ENCODE peak calls at places on chromosome 21, in seven cellular contexts. J is PC-3, T is tibial artery, U is omental fat pad, Y is thoracic aorta, D is psoas muscle, H is AG04449. L is an unnamed sample.

GRCh38 chr21:33976082-33976979 is 60.7 kb upstream of the ATP5PO start:
- DNase-seq in J (peak), T (no peak), U (no peak), Y (no peak), D (peak), H (peak), L (peak)

GRCh38 chr21:34569381-34569979 is 45.4 kb downstream of the RCAN1 start:
- DNase-seq in J (peak), T (no peak), U (no peak), Y (no peak), D (no peak), H (no peak), L (no peak)

GRCh38 chr21:26833460-26833939 is 11.7 kb downstream of the ADAMTS1 start:
- DNase-seq in J (no peak), T (no peak), U (no peak), Y (no peak), D (no peak), H (no peak), L (no peak)

GRCh38 chr21:34839070-34839820 is 170.5 kb downstream of the CLIC6 start:
- DNase-seq in J (no peak), T (no peak), U (no peak), Y (no peak), D (no peak), H (no peak), L (no peak)

GRCh38 chr21:28144089-28144488 is 848.6 kb downstream of the LTN1 start:
- DNase-seq in J (no peak), T (no peak), U (no peak), Y (no peak), D (no peak), H (no peak), L (no peak)

GRCh38 chr21:41770901-41771624 is 4.2 kb upstream of the RIPK4 start:
- DNase-seq in J (no peak), T (no peak), U (no peak), Y (no peak), D (no peak), H (no peak), L (no peak)

GRCh38 chr21:27643326-27643725 is 676.4 kb upstream of the ADAMTS5 start:
- DNase-seq in J (no peak), T (no peak), U (no peak), Y (no peak), D (no peak), H (no peak), L (no peak)

GRCh38 chr21:26846036-26846931 is 1.1 kb upstream of the ADAMTS1 start:
- DNase-seq in J (peak), T (peak), U (no peak), Y (peak), D (peak), H (no peak), L (peak)

GRCh38 chr21:31514598-31514997 is 144.9 kb upstream of the SOD1 start:
- DNase-seq in J (no peak), T (no peak), U (no peak), Y (no peak), D (no peak), H (no peak), L (no peak)

GRCh38 chr21:41895643-41896493 is 16.7 kb upstream of the PRDM15 start:
- DNase-seq in J (no peak), T (no peak), U (no peak), Y (no peak), D (no peak), H (no peak), L (peak)

GRCh38 chr21:16073571-16073970 is 343.8 kb downstream of the USP25 start:
- DNase-seq in J (no peak), T (no peak), U (no peak), Y (no peak), D (no peak), H (no peak), L (no peak)
- TF ChIP-seq CTCF in J (no peak), T (no peak), U (no peak), Y (no peak), D (no peak), H (no peak), L (no peak)

GRCh38 chr21:32578107-32578691 is 7.1 kb downstream of the TCP10L start:
- DNase-seq in J (peak), T (no peak), U (no peak), Y (no peak), D (no peak), H (no peak), L (no peak)
- TF ChIP-seq CTCF in J (peak), T (no peak), U (no peak), Y (no peak), D (no peak), H (peak), L (no peak)

DNA sequence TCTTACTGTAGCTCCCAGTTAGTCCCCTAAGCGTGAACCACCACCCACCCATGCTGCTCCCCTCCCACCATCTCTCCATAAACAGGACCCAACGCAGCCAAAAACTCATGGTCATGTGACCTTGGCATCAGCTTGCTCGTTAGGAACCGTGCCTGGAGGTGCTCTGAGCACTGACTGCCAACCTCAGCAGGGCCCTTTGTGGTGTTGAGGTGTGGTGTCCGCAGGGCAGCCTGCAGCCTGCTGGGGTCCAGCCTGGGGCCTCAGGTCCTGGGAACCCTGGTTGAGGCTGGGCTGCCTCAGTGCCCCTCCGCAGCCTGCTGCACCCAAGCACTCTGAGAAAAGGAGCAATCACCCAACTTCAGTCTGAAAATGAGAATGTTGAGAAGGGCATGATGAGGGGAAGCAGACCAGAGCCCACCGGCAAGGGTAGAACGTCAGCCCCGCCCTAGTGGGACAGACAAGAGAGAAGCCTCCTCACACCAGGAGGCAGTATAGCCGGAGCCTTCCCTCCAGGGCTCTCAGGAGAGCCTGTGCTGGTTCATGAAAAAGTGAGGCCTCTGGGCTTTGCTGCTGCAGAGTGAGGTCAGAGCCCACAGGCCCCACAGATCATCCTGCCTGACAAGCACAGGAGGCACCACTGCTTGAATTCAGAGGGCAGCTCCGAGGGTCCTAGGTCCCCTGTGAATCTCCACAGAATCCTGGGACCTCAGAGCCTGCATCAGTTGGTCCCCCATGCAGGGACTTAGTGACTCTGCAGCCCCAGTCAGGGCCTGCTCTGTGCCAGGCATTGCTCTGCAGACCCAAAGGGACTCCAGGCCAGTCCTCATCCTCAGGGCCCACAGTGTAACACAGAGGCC is 4.9 kb upstream of the COL6A2 start:
- DNase-seq in J (no peak), T (no peak), U (peak), Y (no peak), D (no peak), H (no peak), L (peak)
- TF ChIP-seq CTCF in J (no peak), T (no peak), U (no peak), Y (no peak), D (no peak), H (peak), L (no peak)

GRCh38 chr21:44797775-44798174 is 3.8 kb downstream of the UBE2G2 start:
- DNase-seq in J (no peak), T (no peak), U (no peak), Y (no peak), D (no peak), H (no peak), L (no peak)

GRCh38 chr21:44802396-44803153 is 955 bp upstream of the UBE2G2 start:
- DNase-seq in J (peak), T (no peak), U (no peak), Y (no peak), D (no peak), H (no peak), L (no peak)

GRCh38 chr21:44800971-44801467 is 601 bp downstream of the UBE2G2 start:
- DNase-seq in J (peak), T (no peak), U (no peak), Y (no peak), D (no peak), H (no peak), L (no peak)

GRCh38 chr21:44801468-44802395 is at the start of gene UBE2G2:
- DNase-seq in J (peak), T (peak), U (peak), Y (no peak), D (peak), H (no peak), L (peak)

DNA sequence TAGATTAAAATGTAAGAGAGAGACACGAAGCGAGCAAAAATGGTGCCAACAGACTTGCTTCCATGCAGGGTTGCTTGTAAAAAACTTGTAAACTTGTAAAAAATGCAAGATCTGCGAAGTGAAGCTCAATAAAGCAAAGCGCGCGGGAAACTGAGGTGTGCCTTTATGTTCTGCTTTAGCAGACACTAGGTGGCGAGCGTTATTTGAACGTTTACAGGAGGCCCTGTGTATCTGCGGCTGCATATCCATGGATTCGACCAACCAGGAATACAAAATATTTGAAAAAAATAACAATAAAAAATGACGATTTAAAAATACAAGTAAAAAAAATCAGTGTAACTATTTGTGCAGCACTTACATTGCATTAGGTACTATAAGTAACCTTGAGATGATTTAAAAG is 1.5 kb downstream of the UBE2G2 start:
- DNase-seq in J (peak), T (no peak), U (no peak), Y (no peak), D (no peak), H (no peak), L (no peak)
- TF ChIP-seq CTCF in J (peak), T (peak), U (no peak), Y (no peak), D (peak), H (peak), L (peak)

GRCh38 chr21:36422279-36423098 is 37.3 kb downstream of the CHAF1B start:
- DNase-seq in J (peak), T (no peak), U (no peak), Y (no peak), D (peak), H (peak), L (no peak)
- TF ChIP-seq CTCF in J (peak), T (peak), U (no peak), Y (peak), D (peak), H (peak), L (no peak)

DNA sequence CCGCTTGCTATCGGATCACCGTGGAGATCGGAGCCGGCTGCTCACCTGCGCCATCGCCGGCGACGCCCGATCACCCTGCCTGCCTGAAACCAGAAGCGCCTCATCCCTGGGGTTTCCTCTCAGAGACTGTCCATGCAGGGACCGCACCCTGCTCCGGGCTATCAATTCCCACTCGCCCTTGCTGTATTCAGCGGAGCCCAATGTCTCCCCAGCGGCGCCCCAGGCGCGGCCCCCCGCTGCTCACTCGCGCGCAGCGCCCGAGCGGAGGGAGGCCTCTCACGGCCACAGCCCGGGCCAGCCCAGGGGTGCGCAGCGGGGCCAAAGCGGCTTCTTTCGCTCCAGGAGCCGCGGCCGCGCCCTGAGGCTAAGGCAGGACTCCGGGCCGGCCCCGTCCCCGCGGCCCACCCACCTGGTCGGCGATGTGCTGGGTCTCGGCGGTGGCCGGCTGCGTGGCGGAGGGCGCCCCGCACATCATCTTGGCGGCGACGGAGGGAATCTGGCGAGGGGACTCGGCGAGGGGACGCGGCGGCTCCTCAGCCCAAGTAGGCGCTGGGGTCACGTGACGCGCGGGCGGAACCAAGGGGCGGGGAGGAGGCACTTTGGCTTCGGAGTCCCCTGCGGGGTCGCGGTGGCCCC is at the start of gene CSTB:
- DNase-seq in J (peak), T (peak), U (peak), Y (peak), D (peak), H (no peak), L (peak)
- TF ChIP-seq CTCF in J (no peak), T (no peak), U (no peak), Y (no peak), D (no peak), H (no peak), L (no peak)

GRCh38 chr21:20741445-20741844 is 256.8 kb upstream of the NCAM2 start:
- DNase-seq in J (no peak), T (no peak), U (no peak), Y (no peak), D (no peak), H (no peak), L (no peak)

GRCh38 chr21:20737227-20737626 is 261.0 kb upstream of the NCAM2 start:
- DNase-seq in J (no peak), T (no peak), U (no peak), Y (no peak), D (no peak), H (no peak), L (no peak)

DNA sequence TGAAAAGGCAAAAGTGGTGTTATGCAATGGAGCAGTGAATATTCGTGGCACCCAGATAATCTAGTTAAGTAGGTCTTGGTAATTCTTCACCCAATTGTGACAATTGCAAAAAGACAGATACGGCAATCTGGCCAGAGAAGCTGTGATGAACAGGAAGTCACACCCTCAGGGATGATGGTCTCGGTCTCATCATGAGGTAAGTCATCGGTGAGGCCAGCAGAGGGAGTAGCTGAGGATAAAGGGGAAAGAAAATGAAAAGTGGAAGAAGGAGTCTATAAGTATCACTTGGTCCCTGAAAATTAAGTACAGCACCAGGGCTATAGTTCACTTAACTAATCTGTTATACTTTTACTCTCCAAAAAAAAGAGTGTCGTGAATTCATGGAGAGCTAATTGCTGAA is 258.8 kb upstream of the NCAM2 start:
- DNase-seq in J (peak), T (no peak), U (no peak), Y (no peak), D (no peak), H (no peak), L (no peak)
- TF ChIP-seq CTCF in J (peak), T (no peak), U (no peak), Y (no peak), D (no peak), H (no peak), L (no peak)

L was measured in sigmoid colon.